ENCODE peak calls at places on chromosomes 3 and 15, in nine cellular contexts. Y, V, N, R, L, Q, K, Z and S are unnamed samples. For H3K4me1, the result is how much of the 10 kb centered on the place peaks cover.

GRCh38 chr3:165642761-165643432 is 194.3 kb downstream of the BCHE start:
- DNase-seq in L (peak), R (peak), Z (no peak), V (no peak), Y (no peak), N (no peak), Q (peak), K (no peak), S (peak)

GRCh38 chr3:126911162-126912026 is 71.5 kb upstream of the PLXNA1 start:
- DNase-seq in Z (peak), Q (peak), Y (peak), K (no peak), N (no peak), R (peak), V (no peak), L (no peak), S (peak)

GRCh38 chr15:35427091-35427490 is 118.9 kb downstream of the DPH6 start:
- DNase-seq in Z (no peak), K (no peak), Q (peak), L (no peak), V (no peak), R (no peak), Y (no peak), N (no peak), S (no peak)

GRCh38 chr3:11749486-11749885 is 97.2 kb downstream of the TAMM41 start:
- DNase-seq in N (no peak), Y (no peak), Q (no peak), K (peak), V (no peak), L (no peak), R (no peak), Z (no peak), S (no peak)

GRCh38 chr15:38819343-38819858 is 254.8 kb upstream of the RASGRP1 start:
- DNase-seq in Q (no peak), K (no peak), N (no peak), L (no peak), Y (no peak), V (no peak), R (no peak), Z (no peak), S (no peak)

GRCh38 chr3:150349314-150350097 is 58.6 kb upstream of the TSC22D2 start:
- DNase-seq in R (no peak), K (no peak), Z (no peak), Y (no peak), N (no peak), V (no peak), Q (no peak), L (peak), S (no peak)

GRCh38 chr15:35740761-35741160 is 194.8 kb upstream of the DPH6 start:
- DNase-seq in Z (no peak), Q (peak), N (no peak), R (no peak), V (no peak), K (peak), Y (no peak), L (no peak), S (no peak)

GRCh38 chr3:157026091-157026490 is 133.9 kb downstream of the CCNL1 start:
- DNase-seq in R (no peak), V (no peak), Y (no peak), Q (no peak), K (no peak), L (no peak), Z (no peak), N (no peak), S (no peak)

GRCh38 chr3:30779686-30780287 is 114.7 kb downstream of the GADL1 start:
- DNase-seq in Z (peak), Q (peak), Y (no peak), N (no peak), L (no peak), R (no peak), V (peak), K (peak), S (no peak)

GRCh38 chr3:188336178-188336577 is 182.2 kb downstream of the LPP start:
- DNase-seq in K (no peak), N (no peak), L (no peak), R (no peak), V (no peak), Y (no peak), Q (no peak), Z (no peak), S (no peak)

GRCh38 chr15:37105795-37106333 is 5.5 kb upstream of the MEIS2 start:
- DNase-seq in N (no peak), L (no peak), V (no peak), Z (no peak), R (no peak), K (no peak), Q (no peak), Y (no peak), S (no peak)

GRCh38 chr3:159170436-159171003 is 368.7 kb downstream of the MFSD1 start:
- DNase-seq in Y (no peak), R (no peak), L (no peak), N (no peak), K (no peak), V (no peak), Q (no peak), Z (no peak), S (no peak)

GRCh38 chr3:131353016-131353877 is 28.3 kb upstream of the NUDT16 start:
- DNase-seq in V (no peak), K (no peak), L (no peak), Y (no peak), N (no peak), Z (no peak), Q (no peak), R (no peak), S (no peak)

GRCh38 chr3:142645236-142645793 is 49.1 kb downstream of the PLS1 start:
- DNase-seq in R (no peak), V (no peak), K (no peak), Q (peak), Y (no peak), L (no peak), N (no peak), Z (peak), S (no peak)

GRCh38 chr3:24192004-24192403 is 246.9 kb downstream of the NR1D2 start:
- DNase-seq in Q (no peak), Z (no peak), L (no peak), V (no peak), N (no peak), Y (no peak), K (peak), R (no peak), S (no peak)

GRCh38 chr3:185267193-185267592 is 13.3 kb upstream of the EHHADH start:
- DNase-seq in K (no peak), N (no peak), L (no peak), Z (no peak), Y (no peak), R (no peak), V (no peak), Q (no peak), S (no peak)

GRCh38 chr3:183181606-183182005 is 19.1 kb upstream of the LAMP3 start:
- DNase-seq in V (peak), K (no peak), L (no peak), N (no peak), Q (no peak), Y (no peak), R (no peak), Z (no peak), S (no peak)

GRCh38 chr3:115616461-115616860 is 6.8 kb upstream of the GAP43 start:
- DNase-seq in Q (no peak), Y (no peak), Z (no peak), V (no peak), N (no peak), R (no peak), L (no peak), K (no peak), S (no peak)

GRCh38 chr3:123448503-123449091 is at the start of gene ADCY5:
- DNase-seq in Q (peak), R (peak), Z (no peak), N (no peak), K (peak), V (peak), L (no peak), Y (no peak), S (no peak)

GRCh38 chr3:68467465-68467864 is 464.9 kb downstream of the TAFA4 start:
- DNase-seq in Q (no peak), V (no peak), K (no peak), Z (no peak), R (no peak), N (no peak), Y (no peak), L (no peak), S (no peak)

GRCh38 chr15:67840747-67841634 is 1.1 kb upstream of the RNU6-1 start:
- DNase-seq in L (peak), Y (no peak), N (no peak), Z (peak), V (no peak), K (peak), R (peak), Q (peak), S (no peak)

GRCh38 chr3:156366559-156366958 is 188.4 kb downstream of the SSR3 start:
- DNase-seq in Y (no peak), Q (no peak), R (no peak), Z (no peak), V (no peak), N (no peak), K (no peak), L (no peak), S (no peak)

GRCh38 chr3:906739-907138 is 186.1 kb upstream of the CNTN6 start:
- DNase-seq in Y (no peak), L (no peak), Z (no peak), Q (no peak), R (no peak), K (no peak), N (no peak), V (no peak), S (no peak)

GRCh38 chr15:67133738-67134576 is 68.6 kb downstream of the SMAD3 start:
- DNase-seq in Y (no peak), L (peak), Q (peak), Z (no peak), R (peak), N (no peak), K (no peak), V (no peak), S (no peak)

GRCh38 chr3:42375121-42375520 is 35.3 kb downstream of the LYZL4 start:
- DNase-seq in R (no peak), K (no peak), L (no peak), Q (no peak), Z (no peak), N (no peak), Y (no peak), V (no peak), S (no peak)
- TF ChIP-seq POLR2AphosphoS5 in R (no peak), K (no peak), L (no peak), Q (no peak), Z (no peak), N (no peak), Y (no peak), V (no peak), S (no peak)

DNA sequence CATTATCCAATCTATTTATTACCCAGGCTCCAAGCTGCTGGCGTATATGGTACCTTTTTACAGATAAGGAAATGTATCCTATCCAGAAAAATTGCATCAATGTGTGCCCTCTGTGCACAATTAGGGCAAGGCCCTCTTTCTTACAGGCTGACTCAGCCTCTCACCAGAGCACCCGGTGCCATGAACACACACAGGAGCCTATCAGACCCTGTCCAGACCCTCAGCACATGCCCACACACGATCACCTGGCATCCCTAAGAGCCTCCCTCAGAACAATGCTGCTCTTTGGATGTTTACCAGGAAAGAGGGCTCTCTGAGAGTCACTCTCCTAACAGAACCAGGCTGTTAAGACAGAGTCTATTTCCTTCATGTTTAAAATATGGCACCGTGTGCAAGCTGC is 460.0 kb upstream of the TBL1XR1 start:
- DNase-seq in Q (no peak), L (no peak), K (peak), V (no peak), N (no peak), Z (no peak), Y (no peak), R (no peak), S (peak)
- H3K4me1 ChIP-seq in Q (under half), L (under half), K (under half), V (under half), N (under half), Z (under half), Y (under half), R (under half), S (under half)

DNA sequence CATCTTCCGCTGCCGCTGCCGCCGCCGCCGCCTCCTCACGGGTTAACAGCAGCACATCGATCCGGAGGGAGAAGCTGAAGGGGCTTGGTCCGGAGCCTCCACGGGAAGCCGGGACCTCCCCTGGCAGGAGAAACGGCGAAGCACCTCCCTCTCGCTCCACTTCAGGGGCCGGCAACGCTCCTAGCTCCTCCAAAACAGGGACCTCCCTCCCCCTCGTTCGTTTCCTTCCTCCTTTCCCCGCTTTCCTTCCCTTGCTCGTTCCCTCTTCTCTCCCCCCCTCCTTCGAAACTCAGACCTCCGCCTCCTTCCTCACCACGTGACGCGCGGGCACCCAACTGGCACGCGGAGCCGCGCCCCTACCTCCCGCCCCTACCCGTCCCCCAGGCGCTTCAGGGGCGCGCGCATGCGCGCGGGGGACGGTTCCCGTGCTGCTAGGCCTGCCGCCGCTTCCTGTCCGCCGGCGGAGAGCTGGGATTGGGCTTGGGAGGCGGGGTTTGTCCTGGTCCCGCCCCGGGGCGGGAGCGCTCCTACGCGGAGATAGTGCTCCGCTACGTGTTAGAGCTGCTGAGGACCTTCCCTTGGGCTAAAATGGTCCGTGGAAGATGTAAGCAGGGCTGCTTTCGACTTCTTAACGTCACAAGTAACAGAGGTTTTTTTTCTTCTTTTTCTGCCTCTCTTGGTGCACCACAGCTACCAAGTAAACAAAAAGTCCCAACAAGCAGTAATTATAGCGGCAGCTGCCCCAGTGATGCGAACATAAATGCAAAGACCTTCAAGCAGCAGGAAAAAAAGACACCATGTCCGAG is at the start of gene ADAM10:
- DNase-seq in Y (peak), N (peak), Z (peak), V (peak), L (peak), Q (peak), R (peak), K (peak), S (peak)
- TF ChIP-seq POLR2AphosphoS5 in Y (peak), N (peak), Z (peak), V (peak), L (peak), Q (peak), R (peak), K (peak), S (peak)

GRCh38 chr15:71125831-71126453 is 10.7 kb downstream of the THSD4 start:
- DNase-seq in Z (peak), K (peak), N (no peak), Y (no peak), L (no peak), V (no peak), Q (no peak), R (no peak), S (no peak)

GRCh38 chr15:71127083-71127482 is 11.8 kb downstream of the THSD4 start:
- DNase-seq in L (no peak), Y (no peak), K (no peak), Q (no peak), Z (no peak), N (no peak), V (no peak), R (no peak), S (no peak)

GRCh38 chr15:71129660-71130059 is 14.4 kb downstream of the THSD4 start:
- DNase-seq in K (no peak), Z (no peak), L (no peak), Y (no peak), N (no peak), V (no peak), R (no peak), Q (peak), S (no peak)

GRCh38 chr15:71131601-71132357 is 16.5 kb downstream of the THSD4 start:
- DNase-seq in L (no peak), Q (peak), N (no peak), V (no peak), K (no peak), Z (no peak), R (no peak), Y (no peak), S (no peak)

GRCh38 chr15:71128939-71129562 is 13.8 kb downstream of the THSD4 start:
- DNase-seq in K (no peak), V (no peak), Y (no peak), N (no peak), Q (no peak), L (no peak), Z (no peak), R (no peak), S (no peak)
- H3K4me1 ChIP-seq in K (under half), V (under half), Y (under half), N (under half), Q (under half), L (under half), Z (under half), R (under half), S (under half)

DNA sequence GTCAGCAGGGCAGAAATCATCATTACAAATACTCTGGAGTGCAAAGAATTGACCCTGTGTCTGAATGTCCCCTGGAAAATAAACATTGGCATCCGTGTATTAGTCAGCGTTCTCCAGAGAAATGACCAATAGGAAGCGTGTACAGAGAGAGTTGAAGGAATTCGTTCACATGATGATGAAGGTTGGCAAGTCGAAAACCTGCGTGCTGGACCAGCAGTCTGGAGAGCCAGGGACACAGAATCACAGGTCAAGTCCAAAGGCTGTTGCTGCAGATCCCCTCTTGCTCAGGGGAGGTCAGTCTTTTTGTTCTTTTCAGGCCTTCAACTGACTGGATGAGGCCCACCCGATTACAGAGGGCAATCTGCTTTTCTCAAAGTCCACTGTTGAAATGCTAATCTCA is 16.6 kb downstream of the GP9 start:
- DNase-seq in Z (peak), V (no peak), Y (no peak), L (no peak), K (no peak), Q (peak), N (no peak), R (no peak), S (no peak)
- TF ChIP-seq POLR2AphosphoS5 in Z (no peak), V (no peak), Y (peak), L (no peak), K (no peak), Q (peak), N (no peak), R (no peak), S (peak)

DNA sequence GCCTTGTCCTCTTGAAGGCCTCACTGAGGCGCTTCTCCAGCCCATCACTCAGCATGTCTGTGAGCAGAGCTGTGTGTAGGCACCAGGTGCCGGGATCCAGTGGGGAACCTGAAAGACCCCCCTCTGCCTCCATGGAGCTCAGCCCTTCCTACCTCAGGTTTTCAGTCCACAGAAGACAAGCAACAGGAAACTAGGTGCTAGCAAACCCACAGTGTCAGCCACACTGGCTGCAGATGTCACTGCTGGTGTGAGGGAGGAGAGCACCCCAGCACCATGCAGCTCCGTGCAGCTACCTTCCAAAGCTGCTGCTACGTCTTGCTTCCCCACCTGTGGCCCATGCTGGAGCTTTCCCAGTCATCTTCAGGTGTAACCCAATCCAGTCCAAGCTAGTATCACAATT is 17.9 kb downstream of the PSTPIP1 start:
- DNase-seq in N (no peak), K (no peak), L (no peak), Z (no peak), Y (no peak), R (peak), Q (no peak), V (no peak), S (no peak)
- H3K4me1 ChIP-seq in N (under half), K (under half), L (under half), Z (under half), Y (under half), R (under half), Q (under half), V (under half), S (under half)

GRCh38 chr15:58440922-58441321 is 9.1 kb downstream of the LIPC start:
- DNase-seq in Y (peak), V (no peak), Q (no peak), Z (no peak), L (no peak), N (no peak), R (peak), K (no peak), S (peak)

GRCh38 chr15:58442122-58442521 is 10.3 kb downstream of the LIPC start:
- DNase-seq in V (no peak), N (no peak), Z (no peak), Q (no peak), R (no peak), Y (no peak), L (no peak), K (no peak), S (no peak)

GRCh38 chr15:58441376-58442070 is 9.7 kb downstream of the LIPC start:
- DNase-seq in N (no peak), L (no peak), Q (peak), R (no peak), Z (no peak), Y (no peak), K (no peak), V (no peak), S (no peak)

GRCh38 chr15:58438956-58439355 is 7.2 kb downstream of the LIPC start:
- DNase-seq in V (no peak), Q (peak), N (no peak), R (peak), K (peak), Y (no peak), L (no peak), Z (peak), S (no peak)

GRCh38 chr15:58440181-58440910 is 8.6 kb downstream of the LIPC start:
- DNase-seq in Q (peak), N (no peak), L (no peak), V (no peak), R (no peak), Y (peak), K (no peak), Z (peak), S (peak)
- TF ChIP-seq POLR2AphosphoS5 in Q (no peak), N (no peak), L (no peak), V (no peak), R (no peak), Y (no peak), K (no peak), Z (no peak), S (peak)

DNA sequence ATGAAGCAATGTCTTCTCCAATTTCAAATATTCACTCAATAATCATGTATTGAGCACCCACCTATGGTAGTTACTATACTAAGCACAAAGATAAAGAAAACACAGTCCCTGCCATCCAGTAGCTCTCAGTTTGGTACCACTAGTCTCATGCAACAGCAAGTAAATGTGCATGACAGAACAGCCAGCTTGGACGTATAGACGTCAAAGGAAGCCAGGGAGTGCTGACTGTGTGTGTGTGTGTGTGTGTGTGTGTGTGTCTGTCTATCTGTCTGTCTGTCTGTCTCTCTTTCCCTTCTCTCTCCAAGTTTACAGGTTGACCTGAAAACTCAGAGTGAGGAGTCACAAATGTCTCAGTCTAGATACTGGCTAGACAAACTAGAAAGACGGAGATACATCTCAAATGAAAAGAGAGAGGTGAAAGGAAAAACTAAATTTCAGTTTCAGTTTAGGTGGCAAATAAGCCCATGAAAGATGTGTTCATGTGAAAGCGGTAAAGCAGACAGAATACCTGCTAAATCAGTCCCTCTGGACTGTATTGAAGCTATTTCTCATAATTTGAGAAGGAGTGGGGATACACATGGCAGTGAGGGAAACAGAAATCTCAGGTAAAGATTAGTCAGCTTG is 141.1 kb upstream of the PTPRG start:
- DNase-seq in Y (no peak), N (no peak), V (no peak), Q (no peak), Z (no peak), R (no peak), L (no peak), K (no peak), S (no peak)
- H3K4me1 ChIP-seq in Y (under half), N (under half), V (under half), Q (under half), Z (under half), R (under half), L (under half), K (under half), S (under half)

GRCh38 chr15:84915011-84915958 is 30.8 kb downstream of the SLC28A1 start:
- DNase-seq in K (peak), L (peak), Y (peak), R (peak), Q (peak), N (peak), Z (peak), V (no peak), S (peak)
- TF ChIP-seq POLR2AphosphoS5 in K (no peak), L (no peak), Y (peak), R (peak), Q (no peak), N (peak), Z (peak), V (no peak), S (peak)